ENCODE peak calls at places on chromosomes 11 and 22, in four cellular contexts. P is A549, O is K562, H is HepG2. Y is an unnamed sample.

GRCh38 chr11:2518983-2519340 is 74.2 kb downstream of the KCNQ1 start:
- DNase-seq in P (no peak), O (no peak), H (no peak), Y (no peak)

GRCh38 chr11:118615996-118616395 is 8.6 kb downstream of the PHLDB1 start:
- DNase-seq in P (no peak), O (no peak), H (no peak), Y (no peak)

GRCh38 chr11:103544874-103545273 is 435.6 kb downstream of the DYNC2H1 start:
- DNase-seq in P (no peak), O (no peak), H (no peak), Y (no peak)

GRCh38 chr11:64073542-64073941 is 37.8 kb downstream of the FLRT1 start:
- DNase-seq in P (no peak), O (no peak), H (no peak), Y (no peak)

GRCh38 chr11:71155846-71156245 is 96.5 kb downstream of the SHANK2 start:
- DNase-seq in P (no peak), O (no peak), H (no peak), Y (no peak)

GRCh38 chr11:60169264-60169915 is 13.5 kb downstream of the MS4A6A start:
- DNase-seq in P (peak; percentile 10), O (no peak), H (peak; percentile 33), Y (no peak)

GRCh38 chr22:22210375-22210774 is 34.2 kb upstream of the VPREB1 start:
- DNase-seq in P (no peak), O (no peak), H (no peak), Y (no peak)

GRCh38 chr22:23085785-23086184 is 15.5 kb downstream of the GNAZ start:
- DNase-seq in P (no peak), O (no peak), H (no peak), Y (no peak)

GRCh38 chr11:132595246-132595645 is 937.1 kb downstream of the OPCML start:
- DNase-seq in P (no peak), O (no peak), H (no peak), Y (no peak)

GRCh38 chr11:47179655-47179991 is 2.9 kb upstream of the ARFGAP2 start:
- DNase-seq in P (peak; percentile 78), O (peak; percentile 63), H (peak; percentile 52), Y (peak; percentile 9)

GRCh38 chr11:93528757-93529639 is 14.2 kb downstream of the SMCO4 start:
- DNase-seq in P (no peak), O (no peak), H (no peak), Y (no peak)

GRCh38 chr11:107655607-107656006 is 56.2 kb downstream of the SLN start:
- DNase-seq in P (no peak), O (no peak), H (no peak), Y (no peak)

GRCh38 chr22:21961886-21962654 is 9.4 kb upstream of the PPM1F start:
- DNase-seq in P (no peak), O (no peak), H (no peak), Y (no peak)

GRCh38 chr11:13336246-13336873 is 58.8 kb downstream of the BMAL1 start:
- DNase-seq in P (no peak), O (no peak), H (no peak), Y (no peak)

GRCh38 chr11:115518983-115519382 is 14.8 kb upstream of the CADM1 start:
- DNase-seq in P (no peak), O (no peak), H (peak; percentile 57), Y (no peak)

GRCh38 chr11:12536566-12536965 is 137.7 kb upstream of the TEAD1 start:
- DNase-seq in P (no peak), O (no peak), H (no peak), Y (no peak)

GRCh38 chr11:95092549-95093324 is 3.1 kb downstream of the ENDOD1 start:
- DNase-seq in P (peak; percentile 41), O (peak; percentile 40), H (peak; percentile 85), Y (no peak)

GRCh38 chr22:20316217-20316843 is 3.5 kb downstream of the DGCR6L start:
- DNase-seq in P (no peak), O (no peak), H (no peak), Y (no peak)

GRCh38 chr22:29615705-29616104 is 12.3 kb downstream of the NF2 start:
- DNase-seq in P (no peak), O (no peak), H (no peak), Y (no peak)

GRCh38 chr11:86396403-86396802 is 21.7 kb downstream of the CCDC81 start:
- DNase-seq in P (no peak), O (no peak), H (no peak), Y (no peak)

GRCh38 chr11:65867284-65868071 is 5.1 kb downstream of the EFEMP2 start:
- DNase-seq in P (no peak), O (no peak), H (no peak), Y (no peak)

GRCh38 chr11:83816572-83817187 is 530.5 kb upstream of the CCDC90B start:
- DNase-seq in P (peak; percentile 10), O (peak; percentile 15), H (peak; percentile 9), Y (no peak)

GRCh38 chr22:46687460-46687859 is 50.6 kb downstream of the CERK start:
- DNase-seq in P (no peak), O (no peak), H (no peak), Y (no peak)

GRCh38 chr11:70503878-70504240 is 105.5 kb downstream of the CTTN start:
- DNase-seq in P (no peak), O (peak; percentile 30), H (no peak), Y (no peak)

GRCh38 chr11:31246451-31247165 is 122.9 kb downstream of the DCDC1 start:
- DNase-seq in P (no peak), O (no peak), H (no peak), Y (no peak)

GRCh38 chr11:12282676-12283075 is 94.7 kb upstream of the PARVA start:
- DNase-seq in P (no peak), O (no peak), H (no peak), Y (no peak)

GRCh38 chr11:7548659-7549283 is 35.0 kb downstream of the PPFIBP2 start:
- DNase-seq in P (no peak), O (peak; percentile 27), H (peak; percentile 25), Y (no peak)

GRCh38 chr11:69453151-69453550 is 28.3 kb upstream of the LINC01488 start:
- DNase-seq in P (no peak), O (no peak), H (no peak), Y (no peak)

GRCh38 chr11:61543606-61544306 is 35.2 kb downstream of the LRRC10B start:
- DNase-seq in P (peak; percentile 44), O (no peak), H (peak; percentile 30), Y (no peak)

GRCh38 chr11:35826949-35827348 is 116.9 kb upstream of the LDLRAD3 start:
- DNase-seq in P (no peak), O (no peak), H (no peak), Y (no peak)

GRCh38 chr11:2380396-2380795 is 3.3 kb downstream of the CD81 start:
- DNase-seq in P (no peak), O (no peak), H (no peak), Y (no peak)

GRCh38 chr11:44817207-44817944 is 90.6 kb downstream of the TSPAN18 start:
- DNase-seq in P (no peak), O (no peak), H (no peak), Y (no peak)

GRCh38 chr11:18844753-18845367 is 53.3 kb upstream of the PTPN5 start:
- DNase-seq in P (peak; percentile 28), O (peak; percentile 48), H (peak; percentile 37), Y (no peak)

GRCh38 chr11:117843666-117844484 is 19.3 kb upstream of the FXYD2 start:
- DNase-seq in P (peak; percentile 18), O (peak; percentile 73), H (no peak), Y (no peak)

GRCh38 chr11:77435972-77436371 is 37.9 kb downstream of the PAK1 start:
- DNase-seq in P (no peak), O (no peak), H (no peak), Y (no peak)

GRCh38 chr11:12460441-12460840 is 83.1 kb downstream of the PARVA start:
- DNase-seq in P (no peak), O (no peak), H (peak; percentile 14), Y (no peak)

GRCh38 chr11:86578727-86579405 is 93.5 kb downstream of the ME3 start:
- DNase-seq in P (no peak), O (no peak), H (no peak), Y (no peak)

GRCh38 chr22:28025866-28026575 is 107.0 kb upstream of the PITPNB start:
- DNase-seq in P (no peak), O (no peak), H (no peak), Y (no peak)

GRCh38 chr11:82117339-82117738 is 616.3 kb downstream of the FAM181B start:
- DNase-seq in P (no peak), O (no peak), H (no peak), Y (no peak)

GRCh38 chr22:24134090-24134846 is 47.0 kb upstream of the SUSD2 start:
- DNase-seq in P (no peak), O (no peak), H (no peak), Y (no peak)
- TF ChIP-seq REST in P (no peak), O (no peak), H (no peak), Y (no peak)

GRCh38 chr11:75476716-75477613 is 44.0 kb upstream of the KLHL35 start:
- DNase-seq in P (no peak), O (peak; percentile 44), H (no peak), Y (no peak)

GRCh38 chr11:75473684-75474083 is 40.7 kb upstream of the KLHL35 start:
- DNase-seq in P (no peak), O (no peak), H (no peak), Y (no peak)

GRCh38 chr11:75475767-75476650 is 43.0 kb upstream of the KLHL35 start:
- DNase-seq in P (no peak), O (no peak), H (no peak), Y (no peak)

GRCh38 chr11:75474240-75474639 is 41.2 kb upstream of the KLHL35 start:
- DNase-seq in P (no peak), O (no peak), H (no peak), Y (no peak)

GRCh38 chr11:75474878-75475766 is 42.1 kb upstream of the KLHL35 start:
- DNase-seq in P (no peak), O (peak; percentile 91), H (no peak), Y (no peak)
- TF ChIP-seq CHD4 in P (peak; percentile 67), O (peak; percentile 97), H (no peak), Y (no peak)

GRCh38 chr11:27723685-27724084 is 23.4 kb upstream of the BDNF start:
- DNase-seq in P (no peak), O (no peak), H (no peak), Y (no peak)

GRCh38 chr11:27722945-27723344 is 22.7 kb upstream of the BDNF start:
- DNase-seq in P (no peak), O (no peak), H (no peak), Y (no peak)

GRCh38 chr11:27720277-27720830 is 20.1 kb upstream of the BDNF start:
- DNase-seq in P (peak; percentile 67), O (peak; percentile 48), H (no peak), Y (no peak)

GRCh38 chr11:27721505-27722116 is 21.4 kb upstream of the BDNF start:
- DNase-seq in P (no peak), O (no peak), H (no peak), Y (no peak)

GRCh38 chr11:27722117-27722844 is 22.0 kb upstream of the BDNF start:
- DNase-seq in P (peak; percentile 25), O (no peak), H (no peak), Y (no peak)
- TF ChIP-seq REST in P (no peak), O (no peak), H (no peak), Y (no peak)

GRCh38 chr11:126522152-126522551 is 166.7 kb downstream of the ST3GAL4 start:
- DNase-seq in P (no peak), O (peak; percentile 22), H (no peak), Y (no peak)
- TF ChIP-seq CHD4 in P (no peak), O (no peak), H (no peak), Y (no peak)

Y was measured in GM12878.